ENCODE peak calls at places on chromosomes 7 and 10, in five cellular contexts. W is stimulated activated CD4-positive, alpha-beta T cell treated with anti-CD3 and anti-CD28 coated beads, TNF-alpha, amount 100 ng/mL, for 48 hours; R is M059J; N is Daoy; V is Right ventricle myocardium superior. J is an unnamed sample.

GRCh38 chr10:98264378-98265065 is 3.5 kb downstream of the LOXL4 start:
- DNase-seq in R (no peak), V (no peak), N (no peak), W (no peak), J (no peak)

GRCh38 chr7:131480384-131481315 is 75.8 kb downstream of the PODXL start:
- DNase-seq in R (peak; percentile 75), W (no peak), V (no peak), N (peak; percentile 50), J (peak; percentile 78)

GRCh38 chr7:43888983-43889945 is 17.1 kb downstream of the URGCP start:
- DNase-seq in V (no peak), W (no peak), N (peak; percentile 54), R (peak; percentile 50), J (no peak)

GRCh38 chr7:77866370-77866769 is 67.8 kb downstream of the PHTF2 start:
- DNase-seq in R (no peak), N (no peak), V (no peak), W (no peak), J (no peak)

GRCh38 chr10:2968401-2968800 is 98.9 kb upstream of the PFKP start:
- DNase-seq in R (peak; percentile 80), N (peak; percentile 83), V (no peak), W (no peak), J (peak; percentile 75)

GRCh38 chr10:27857616-27858015 is 112.0 kb upstream of the MKX start:
- DNase-seq in R (no peak), W (no peak), V (no peak), N (no peak), J (no peak)

GRCh38 chr7:95476904-95477594 is 8.7 kb upstream of the ASB4 start:
- DNase-seq in W (peak; percentile 25), R (peak; percentile 72), N (peak; percentile 68), V (peak; percentile 46), J (peak; percentile 71)

GRCh38 chr7:31517103-31517502 is 3.2 kb downstream of the ITPRID1 start:
- DNase-seq in W (no peak), R (no peak), V (no peak), N (peak; percentile 32), J (no peak)

GRCh38 chr7:116569737-116570136 is 44.9 kb downstream of the CAV1 start:
- DNase-seq in W (no peak), R (peak; percentile 95), N (peak; percentile 88), V (no peak), J (peak; percentile 72)

GRCh38 chr7:113775804-113776203 is 143.0 kb downstream of the PPP1R3A start:
- DNase-seq in W (no peak), V (no peak), N (no peak), R (no peak), J (no peak)

GRCh38 chr7:139066315-139066714 is 30.5 kb upstream of the ZC3HAV1L start:
- DNase-seq in R (no peak), N (no peak), W (no peak), V (no peak), J (no peak)

GRCh38 chr7:117993377-117994003 is 120.2 kb upstream of the CTTNBP2 start:
- DNase-seq in R (peak; percentile 36), N (peak; percentile 74), W (no peak), V (no peak), J (peak; percentile 54)

GRCh38 chr10:97888641-97889262 is 39.1 kb downstream of the GOLGA7B start:
- DNase-seq in V (no peak), N (peak; percentile 92), R (peak; percentile 78), W (no peak), J (peak; percentile 92)

GRCh38 chr7:53426145-53426750 is 390.8 kb downstream of the POM121L12 start:
- DNase-seq in V (no peak), R (peak; percentile 0), W (no peak), N (no peak), J (no peak)

GRCh38 chr10:121510201-121510771 is 88.0 kb downstream of the FGFR2 start:
- DNase-seq in V (no peak), W (no peak), N (peak; percentile 75), R (peak; percentile 88), J (no peak)

GRCh38 chr10:55641601-55642000 is 719.5 kb downstream of the ZWINT start:
- DNase-seq in R (no peak), V (no peak), W (no peak), N (no peak), J (no peak)

J was measured in A172.